ENCODE peak calls at places on chromosomes 13 and 19, in five cellular contexts. J is AG04450, D is K562, X is GM12865, I is fibroblast of the aortic adventitia. G is an unnamed sample.

GRCh38 chr13:102555914-102556553 is 40.8 kb upstream of the TPP2 start:
- DNase-seq in J (no peak), D (peak; percentile 32), X (peak; percentile 39), I (peak; percentile 34), G (peak; percentile 22)

GRCh38 chr19:43596842-43597461 is 557 bp downstream of the ZNF576 start:
- DNase-seq in J (no peak), D (no peak), X (peak; percentile 22), I (no peak), G (no peak)

GRCh38 chr19:31260171-31260933 is 88.9 kb downstream of the TSHZ3 start:
- DNase-seq in J (no peak), D (no peak), X (no peak), I (no peak), G (no peak)

GRCh38 chr13:74669149-74669548 is 534.9 kb upstream of the KLF12 start:
- DNase-seq in J (no peak), D (no peak), X (no peak), I (no peak), G (no peak)

GRCh38 chr19:31355330-31356289 is 6.4 kb upstream of the TSHZ3 start:
- DNase-seq in J (no peak), D (no peak), X (no peak), I (no peak), G (no peak)

GRCh38 chr13:20814224-20814910 is 40.6 kb upstream of the EEF1AKMT1 start:
- DNase-seq in J (peak; percentile 91), D (no peak), X (no peak), I (peak; percentile 94), G (peak; percentile 58)

GRCh38 chr13:21934309-21934708 is 263.4 kb downstream of the FGF9 start:
- DNase-seq in J (no peak), D (no peak), X (no peak), I (no peak), G (no peak)

GRCh38 chr19:51904331-51905165 is at the start of gene ZNF649:
- DNase-seq in J (peak; percentile 62), D (peak; percentile 92), X (peak; percentile 90), I (peak; percentile 82), G (peak; percentile 44)

GRCh38 chr13:96511587-96511986 is 421.7 kb downstream of the HS6ST3 start:
- DNase-seq in J (no peak), D (no peak), X (no peak), I (no peak), G (no peak)

GRCh38 chr13:97798836-97799235 is 154.6 kb upstream of the IPO5 start:
- DNase-seq in J (no peak), D (no peak), X (no peak), I (peak; percentile 55), G (no peak)

GRCh38 chr13:66586489-66586888 is 643.6 kb downstream of the PCDH9 start:
- DNase-seq in J (no peak), D (no peak), X (no peak), I (peak; percentile 5), G (no peak)

GRCh38 chr19:17654993-17655392 is 33.2 kb downstream of the UNC13A start:
- DNase-seq in J (no peak), D (no peak), X (peak; percentile 20), I (no peak), G (no peak)

GRCh38 chr19:12777217-12778019 is 2.1 kb upstream of the HOOK2 start:
- DNase-seq in J (no peak), D (peak; percentile 89), X (peak; percentile 87), I (peak; percentile 80), G (no peak)

GRCh38 chr19:55647732-55648656 is at the start of gene CCDC106:
- DNase-seq in J (no peak), D (peak; percentile 83), X (peak; percentile 80), I (peak; percentile 70), G (no peak)

GRCh38 chr13:39596685-39597084 is 6.3 kb downstream of the LHFPL6 start:
- DNase-seq in J (no peak), D (no peak), X (no peak), I (no peak), G (no peak)

GRCh38 chr19:11480927-11481776 is at the start of gene ELAVL3:
- DNase-seq in J (no peak), D (no peak), X (no peak), I (no peak), G (no peak)

GRCh38 chr19:4606181-4606580 is 33.1 kb upstream of the TNFAIP8L1 start:
- DNase-seq in J (no peak), D (no peak), X (no peak), I (no peak), G (no peak)

GRCh38 chr19:46607441-46607841 is 6.3 kb downstream of the CALM3 start:
- DNase-seq in J (no peak), D (no peak), X (no peak), I (no peak), G (no peak)

GRCh38 chr13:109387438-109387837 is 398.9 kb downstream of the IRS2 start:
- DNase-seq in J (no peak), D (no peak), X (no peak), I (no peak), G (no peak)

GRCh38 chr19:35869327-35870123 is 1.2 kb downstream of the APLP1 start:
- DNase-seq in J (no peak), D (peak; percentile 97), X (peak; percentile 91), I (peak; percentile 48), G (no peak)

GRCh38 chr13:103961129-103961528 is 894.9 kb upstream of the SLC10A2 start:
- DNase-seq in J (no peak), D (no peak), X (no peak), I (no peak), G (no peak)

GRCh38 chr19:2695288-2695866 is 7.1 kb downstream of the GNG7 start:
- DNase-seq in J (no peak), D (no peak), X (no peak), I (no peak), G (no peak)

GRCh38 chr19:10173527-10173926 is 21.2 kb downstream of the DNMT1 start:
- DNase-seq in J (no peak), D (no peak), X (no peak), I (peak; percentile 59), G (no peak)

GRCh38 chr13:101681834-101682233 is 229.4 kb downstream of the ITGBL1 start:
- DNase-seq in J (no peak), D (no peak), X (no peak), I (peak; percentile 50), G (peak; percentile 20)

GRCh38 chr19:46355234-46355990 is 8.5 kb downstream of the PPP5C start:
- DNase-seq in J (no peak), D (peak; percentile 66), X (no peak), I (no peak), G (no peak)

GRCh38 chr13:31967155-31967554 is 64.4 kb upstream of the FRY start:
- DNase-seq in J (no peak), D (no peak), X (no peak), I (no peak), G (no peak)
- TF ChIP-seq CTCF in J (peak; percentile 34), D (no peak), X (peak; percentile 15), I (peak; percentile 43), G (no peak)

DNA sequence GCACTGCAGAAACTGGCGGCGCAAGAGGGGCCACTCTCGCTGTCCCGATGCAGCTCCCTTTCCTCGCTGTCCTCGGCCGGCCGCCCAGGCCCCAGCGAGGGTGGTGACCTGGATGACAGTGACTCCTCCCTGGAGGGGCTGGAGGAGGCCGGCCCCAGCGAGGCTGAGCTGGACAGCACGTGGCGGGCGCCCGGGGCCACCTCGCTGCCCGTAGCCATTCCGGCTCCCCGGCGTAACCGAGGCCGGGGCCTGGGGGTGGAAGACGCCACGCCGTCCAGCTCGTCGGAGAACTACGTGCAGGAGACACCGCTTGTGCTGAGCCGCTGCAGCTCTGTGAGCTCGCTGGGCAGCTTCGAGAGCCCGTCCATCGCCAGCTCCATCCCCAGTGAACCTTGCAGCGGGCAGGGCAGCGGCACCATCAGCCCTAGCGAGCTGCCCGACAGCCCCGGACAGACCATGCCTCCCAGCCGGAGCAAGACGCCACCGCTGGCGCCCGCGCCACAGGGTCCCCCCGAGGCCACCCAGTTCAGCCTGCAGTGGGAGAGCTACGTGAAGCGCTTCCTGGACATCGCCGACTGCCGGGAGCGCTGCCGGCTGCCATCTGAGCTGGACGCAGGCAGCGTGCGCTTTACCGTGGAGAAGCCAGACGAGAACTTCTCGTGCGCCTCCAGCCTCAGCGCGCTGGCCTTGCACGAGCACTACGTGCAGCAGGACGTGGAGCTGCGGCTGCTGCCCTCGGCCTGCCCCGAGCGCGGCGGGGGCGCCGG is 12.4 kb downstream of the C19orf25 start:
- DNase-seq in J (no peak), D (no peak), X (no peak), I (no peak), G (no peak)
- H3K4me3 ChIP-seq in J (no peak overlapping the region), D (no peak overlapping the region), X (no peak overlapping the region), I (no peak overlapping the region), G (no peak overlapping the region)

GRCh38 chr19:58575183-58576041 is 2.3 kb upstream of the MZF1 start:
- DNase-seq in J (peak; percentile 75), D (peak; percentile 95), X (peak; percentile 94), I (peak; percentile 90), G (peak; percentile 47)
- TF ChIP-seq CTCF in J (peak; percentile 4), D (no peak), X (peak; percentile 3), I (peak; percentile 21), G (no peak)

DNA sequence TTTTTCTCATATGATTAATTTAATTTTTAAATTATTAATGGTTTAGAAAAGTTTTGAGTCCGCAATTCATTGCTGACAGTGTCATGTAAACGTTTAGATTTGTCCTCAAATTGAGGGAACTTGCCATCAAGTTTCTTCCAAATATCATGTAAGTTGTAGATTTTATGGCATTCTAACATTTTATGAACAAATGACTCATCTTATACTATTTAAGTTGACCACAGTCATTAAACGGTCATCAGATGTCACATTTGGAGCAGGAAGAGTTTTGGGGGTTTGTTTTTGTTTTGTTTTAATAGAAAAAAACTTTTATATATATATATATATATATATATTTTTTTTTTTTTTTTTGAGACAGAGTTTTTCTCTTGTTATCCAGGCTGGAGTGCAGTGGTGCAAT is 4.3 kb downstream of the ZNF114 start:
- DNase-seq in J (no peak), D (no peak), X (no peak), I (no peak), G (no peak)
- H3K4me3 ChIP-seq in J (no peak overlapping the region), D (no peak overlapping the region), X (no peak overlapping the region), I (no peak overlapping the region), G (no peak overlapping the region)

GRCh38 chr13:85896516-85897450 is 97.6 kb upstream of the SLITRK6 start:
- DNase-seq in J (no peak), D (no peak), X (no peak), I (no peak), G (no peak)
- TF ChIP-seq CTCF in J (peak; percentile 43), D (no peak), X (no peak), I (no peak), G (peak; percentile 40)

GRCh38 chr13:99979453-99980200 is 2.0 kb upstream of the ZIC2 start:
- DNase-seq in J (no peak), D (peak; percentile 55), X (no peak), I (no peak), G (no peak)

GRCh38 chr13:99978781-99979452 is 2.7 kb upstream of the ZIC2 start:
- DNase-seq in J (no peak), D (no peak), X (no peak), I (no peak), G (no peak)

GRCh38 chr13:99976502-99977115 is 5.0 kb upstream of the ZIC2 start:
- DNase-seq in J (no peak), D (no peak), X (no peak), I (no peak), G (no peak)

GRCh38 chr13:99977334-99977911 is 4.2 kb upstream of the ZIC2 start:
- DNase-seq in J (no peak), D (no peak), X (no peak), I (no peak), G (no peak)

GRCh38 chr13:99977912-99978780 is 3.4 kb upstream of the ZIC2 start:
- DNase-seq in J (no peak), D (no peak), X (no peak), I (no peak), G (no peak)
- H3K4me3 ChIP-seq in J (no peak overlapping the region), D (no peak overlapping the region), X (no peak overlapping the region), I (no peak overlapping the region), G (no peak overlapping the region)